ENCODE peak calls at places on chromosomes 3 and 15, in four cellular contexts. One of them, this sample, is unnamed.

GRCh38 chr3:114565201-114565600 is 271.4 kb downstream of the TIGIT start:
- DNase-seq in HCT116: no peak
- DNase-seq in MM.1S: no peak
- DNase-seq in PC-3: no peak
- DNase-seq in this sample: no peak

GRCh38 chr3:106711650-106712049 is 665.6 kb upstream of the CCDC54 start:
- DNase-seq in HCT116: no peak
- DNase-seq in PC-3: no peak
- DNase-seq in MM.1S: peak; percentile 10
- DNase-seq in this sample: no peak

GRCh38 chr3:131348911-131349310 is 32.7 kb upstream of the NUDT16 start:
- DNase-seq in MM.1S: no peak
- DNase-seq in PC-3: peak; percentile 90
- DNase-seq in HCT116: no peak
- DNase-seq in this sample: no peak

GRCh38 chr3:54211097-54211496 is 88.7 kb downstream of the CACNA2D3 start:
- DNase-seq in HCT116: no peak
- DNase-seq in MM.1S: no peak
- DNase-seq in PC-3: no peak
- DNase-seq in this sample: no peak

GRCh38 chr3:42697326-42698051 is 5.1 kb downstream of the HHATL start:
- DNase-seq in MM.1S: no peak
- DNase-seq in PC-3: no peak
- DNase-seq in HCT116: no peak
- DNase-seq in this sample: no peak

GRCh38 chr3:170414202-170414663 is 4.4 kb upstream of the CLDN11 start:
- DNase-seq in MM.1S: peak; percentile 75
- DNase-seq in PC-3: peak; percentile 85
- DNase-seq in HCT116: peak; percentile 45
- DNase-seq in this sample: peak; percentile 83

GRCh38 chr3:131804565-131805133 is 230.2 kb downstream of the CPNE4 start:
- DNase-seq in HCT116: no peak
- DNase-seq in MM.1S: no peak
- DNase-seq in PC-3: no peak
- DNase-seq in this sample: no peak

GRCh38 chr3:118187221-118187620 is 847.4 kb downstream of the IGSF11 start:
- DNase-seq in PC-3: peak; percentile 50
- DNase-seq in MM.1S: no peak
- DNase-seq in HCT116: no peak
- DNase-seq in this sample: no peak

GRCh38 chr3:128280466-128281455 is 127.5 kb downstream of the EEFSEC start:
- DNase-seq in HCT116: no peak
- DNase-seq in MM.1S: no peak
- DNase-seq in PC-3: no peak
- DNase-seq in this sample: no peak

GRCh38 chr3:170745211-170745718 is 124.7 kb downstream of the RPL22L1 start:
- DNase-seq in MM.1S: no peak
- DNase-seq in PC-3: peak; percentile 93
- DNase-seq in HCT116: no peak
- DNase-seq in this sample: peak; percentile 26

GRCh38 chr3:36992806-36993325 is at the start of gene EPM2AIP1:
- DNase-seq in HCT116: no peak
- DNase-seq in MM.1S: no peak
- DNase-seq in PC-3: no peak
- DNase-seq in this sample: no peak

GRCh38 chr15:95932141-95932540 is 398.4 kb upstream of the NR2F2 start:
- DNase-seq in HCT116: no peak
- DNase-seq in PC-3: peak; percentile 4
- DNase-seq in MM.1S: no peak
- DNase-seq in this sample: no peak

GRCh38 chr3:57434041-57434440 is 110.1 kb downstream of the DNAH12 start:
- DNase-seq in MM.1S: peak; percentile 21
- DNase-seq in PC-3: peak; percentile 84
- DNase-seq in HCT116: peak; percentile 62
- DNase-seq in this sample: peak; percentile 58

GRCh38 chr3:85342915-85343314 is 384.1 kb downstream of the CADM2 start:
- DNase-seq in HCT116: no peak
- DNase-seq in PC-3: peak; percentile 69
- DNase-seq in MM.1S: peak; percentile 38
- DNase-seq in this sample: peak; percentile 40

GRCh38 chr3:66456711-66457173 is 44.1 kb downstream of the LRIG1 start:
- DNase-seq in MM.1S: no peak
- DNase-seq in HCT116: no peak
- DNase-seq in PC-3: no peak
- DNase-seq in this sample: no peak

GRCh38 chr3:101388706-101389105 is 68.3 kb upstream of the IMPG2 start:
- DNase-seq in PC-3: no peak
- DNase-seq in MM.1S: no peak
- DNase-seq in HCT116: no peak
- DNase-seq in this sample: peak; percentile 51

GRCh38 chr3:7241584-7242302 is 380.8 kb downstream of the GRM7 start:
- DNase-seq in HCT116: no peak
- DNase-seq in PC-3: no peak
- DNase-seq in MM.1S: no peak
- DNase-seq in this sample: no peak

GRCh38 chr3:72085036-72085435 is 300.1 kb upstream of the PROK2 start:
- DNase-seq in HCT116: no peak
- DNase-seq in MM.1S: no peak
- DNase-seq in PC-3: no peak
- DNase-seq in this sample: no peak

GRCh38 chr3:129461022-129461421 is 21.0 kb downstream of the IFT122 start:
- DNase-seq in MM.1S: no peak
- DNase-seq in PC-3: peak; percentile 70
- DNase-seq in HCT116: no peak
- DNase-seq in this sample: no peak

GRCh38 chr3:53328750-53329149 is 18.6 kb downstream of the DCP1A start:
- DNase-seq in HCT116: no peak
- DNase-seq in PC-3: no peak
- DNase-seq in MM.1S: no peak
- DNase-seq in this sample: no peak

GRCh38 chr3:134161817-134162396 is 88.8 kb downstream of the RYK start:
- DNase-seq in MM.1S: no peak
- DNase-seq in HCT116: no peak
- DNase-seq in PC-3: no peak
- DNase-seq in this sample: no peak

GRCh38 chr15:94230886-94231727 is at the start of gene MCTP2:
- DNase-seq in MM.1S: peak; percentile 93
- DNase-seq in PC-3: peak; percentile 77
- DNase-seq in HCT116: peak; percentile 80
- DNase-seq in this sample: peak; percentile 95

GRCh38 chr15:29756358-29757267 is 65.7 kb downstream of the TJP1 start:
- DNase-seq in MM.1S: no peak
- DNase-seq in PC-3: no peak
- DNase-seq in HCT116: no peak
- DNase-seq in this sample: no peak

GRCh38 chr3:170356596-170357175 is 829 bp upstream of the SKIL start:
- DNase-seq in HCT116: no peak
- DNase-seq in PC-3: peak; percentile 72
- DNase-seq in MM.1S: peak; percentile 92
- DNase-seq in this sample: peak; percentile 83

GRCh38 chr3:38542401-38543298 is 46.5 kb downstream of the EXOG start:
- DNase-seq in PC-3: peak; percentile 36
- DNase-seq in HCT116: no peak
- DNase-seq in MM.1S: no peak
- DNase-seq in this sample: no peak

GRCh38 chr3:116139607-116140006 is 305.7 kb downstream of the LSAMP start:
- DNase-seq in MM.1S: no peak
- DNase-seq in PC-3: no peak
- DNase-seq in HCT116: no peak
- DNase-seq in this sample: no peak

GRCh38 chr3:187629711-187630110 is 40.5 kb downstream of the SST start:
- DNase-seq in MM.1S: no peak
- DNase-seq in PC-3: no peak
- DNase-seq in HCT116: no peak
- DNase-seq in this sample: no peak

GRCh38 chr3:172343979-172344378 is 104.3 kb downstream of the GHSR start:
- DNase-seq in PC-3: no peak
- DNase-seq in HCT116: no peak
- DNase-seq in MM.1S: no peak
- DNase-seq in this sample: no peak

GRCh38 chr15:75109021-75109690 is 85.8 kb downstream of the PPCDC start:
- DNase-seq in MM.1S: no peak
- DNase-seq in HCT116: no peak
- DNase-seq in PC-3: no peak
- DNase-seq in this sample: no peak

GRCh38 chr3:126473292-126474168 is 2.2 kb downstream of the ZXDC start:
- DNase-seq in HCT116: no peak
- DNase-seq in PC-3: peak; percentile 22
- DNase-seq in MM.1S: no peak
- DNase-seq in this sample: no peak

GRCh38 chr3:41162541-41162940 is 36.8 kb upstream of the CTNNB1 start:
- DNase-seq in PC-3: no peak
- DNase-seq in HCT116: no peak
- DNase-seq in MM.1S: no peak
- DNase-seq in this sample: no peak
- H3K9me2 ChIP-seq in PC-3: no peaks in the 10 kb centered on the region
- H3K9me2 ChIP-seq in HCT116: no peaks in the 10 kb centered on the region
- H3K9me2 ChIP-seq in MM.1S: no peaks in the 10 kb centered on the region
- H3K9me2 ChIP-seq in this sample: no peaks in the 10 kb centered on the region

DNA sequence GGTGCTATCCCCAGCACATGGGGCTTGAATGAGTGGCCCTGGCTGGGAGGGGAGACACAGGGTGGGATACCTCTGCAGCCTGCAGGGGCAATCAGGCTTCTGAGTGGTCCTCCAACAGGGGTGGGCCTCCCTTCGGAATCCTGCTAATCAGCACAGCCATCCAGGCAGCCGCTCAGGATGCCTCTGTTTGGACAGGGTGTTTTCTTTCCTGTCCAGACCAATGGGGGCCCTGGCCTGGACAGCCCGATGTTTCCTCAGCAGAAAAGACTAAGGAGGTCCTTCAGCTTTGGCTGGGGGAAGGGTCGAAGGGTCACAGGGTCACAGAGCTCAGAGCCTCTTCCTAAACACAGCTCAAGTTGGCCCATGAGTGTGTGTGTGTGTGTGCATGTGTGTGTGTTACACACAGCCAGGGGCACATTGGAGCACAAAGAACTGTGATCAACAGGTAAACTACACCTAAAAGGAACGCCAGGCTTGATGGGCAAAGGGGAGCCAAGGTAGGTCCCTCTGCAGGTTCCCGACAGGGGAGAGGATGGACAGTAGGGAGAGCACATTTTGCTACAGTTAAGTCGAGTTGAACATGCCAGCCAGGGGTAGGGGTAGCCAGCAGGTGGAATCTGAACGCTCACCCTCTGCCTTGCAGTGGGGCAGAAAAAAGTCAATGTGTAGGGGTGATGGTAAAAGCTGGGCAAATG is 1.1 kb upstream of the HAPLN3 start:
- DNase-seq in HCT116: no peak
- DNase-seq in PC-3: no peak
- DNase-seq in MM.1S: no peak
- DNase-seq in this sample: no peak
- H3K4me1 ChIP-seq in HCT116: peaks cover 23% of the 10 kb centered on the region
- H3K4me1 ChIP-seq in PC-3: peaks cover 15% of the 10 kb centered on the region
- H3K4me1 ChIP-seq in MM.1S: peaks cover 5% of the 10 kb centered on the region
- H3K4me1 ChIP-seq in this sample: no peaks in the 10 kb centered on the region

GRCh38 chr3:41163399-41163798 is 35.9 kb upstream of the CTNNB1 start:
- DNase-seq in HCT116: no peak
- DNase-seq in MM.1S: no peak
- DNase-seq in PC-3: no peak
- DNase-seq in this sample: no peak
- H3K9me2 ChIP-seq in HCT116: no peaks in the 10 kb centered on the region
- H3K9me2 ChIP-seq in MM.1S: no peaks in the 10 kb centered on the region
- H3K9me2 ChIP-seq in PC-3: no peaks in the 10 kb centered on the region
- H3K9me2 ChIP-seq in this sample: no peaks in the 10 kb centered on the region

DNA sequence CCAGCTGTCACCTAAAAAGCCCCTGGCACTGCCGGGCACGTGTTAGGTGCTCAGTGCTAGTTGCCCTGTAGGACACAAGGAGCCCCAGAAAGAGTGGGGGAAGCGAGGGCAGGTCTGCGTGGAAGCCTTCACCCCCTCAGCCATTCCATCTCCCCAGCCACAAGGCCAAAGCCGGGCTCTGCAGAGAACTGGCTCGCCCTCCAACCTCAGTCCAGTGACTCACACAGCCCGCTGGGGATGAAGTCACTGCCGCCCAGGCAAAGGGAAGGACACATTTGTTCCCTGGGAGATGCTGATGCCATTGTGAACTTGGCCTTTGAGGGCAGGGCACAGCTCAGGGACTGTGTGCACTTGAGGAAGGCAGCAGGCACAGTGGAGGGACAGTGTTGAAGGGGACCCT is 48.1 kb downstream of the IQSEC1 start:
- DNase-seq in HCT116: peak; percentile 4
- DNase-seq in MM.1S: no peak
- DNase-seq in PC-3: peak; percentile 77
- DNase-seq in this sample: no peak
- H3K4me1 ChIP-seq in HCT116: peaks cover 4% of the 10 kb centered on the region
- H3K4me1 ChIP-seq in MM.1S: peaks cover 6% of the 10 kb centered on the region
- H3K4me1 ChIP-seq in PC-3: peaks cover 32% of the 10 kb centered on the region
- H3K4me1 ChIP-seq in this sample: peaks cover 44% of the 10 kb centered on the region

GRCh38 chr15:100034191-100034590 is 301.0 kb upstream of the LYSMD4 start:
- DNase-seq in HCT116: no peak
- DNase-seq in MM.1S: no peak
- DNase-seq in PC-3: no peak
- DNase-seq in this sample: no peak
- H3K9me2 ChIP-seq in HCT116: no peaks in the 10 kb centered on the region
- H3K9me2 ChIP-seq in MM.1S: peaks cover 5% of the 10 kb centered on the region
- H3K9me2 ChIP-seq in PC-3: no peaks in the 10 kb centered on the region
- H3K9me2 ChIP-seq in this sample: no peaks in the 10 kb centered on the region

This sample was measured in Karpas-422.